ENCODE peak calls at places on chromosomes 12 and 14, in eight cellular contexts. K is heart left ventricle, Q is spleen, V is tibial artery, N is A549, T is fibroblast of lung, O is left ventricle myocardium inferior, R is lower lobe of right lung. M is an unnamed sample. For H3K9me3, the result is how much of the 10 kb centered on the place peaks cover.

GRCh38 chr14:48304729-48305128 is 629.3 kb upstream of the MDGA2 start:
- DNase-seq in Q (no peak), N (no peak), V (no peak), K (no peak), R (no peak), T (no peak), O (no peak), M (no peak)

GRCh38 chr14:50619569-50620141 is 48.5 kb downstream of the SAV1 start:
- DNase-seq in V (no peak), Q (no peak), K (no peak), R (no peak), T (peak), O (no peak), N (peak), M (no peak)

GRCh38 chr12:79645235-79645630 is 45.5 kb downstream of the PAWR start:
- DNase-seq in Q (no peak), N (no peak), V (no peak), O (no peak), T (no peak), K (no peak), R (no peak), M (no peak)

GRCh38 chr12:92485356-92486348 is 217.1 kb upstream of the PLEKHG7 start:
- DNase-seq in R (no peak), N (no peak), K (no peak), Q (no peak), V (no peak), T (no peak), O (no peak), M (no peak)

GRCh38 chr12:79407671-79408622 is 282.8 kb downstream of the PAWR start:
- DNase-seq in N (peak), T (peak), V (peak), Q (no peak), K (peak), O (peak), R (no peak), M (peak)

GRCh38 chr14:102902523-102903247 is 19.8 kb upstream of the AMN start:
- DNase-seq in T (no peak), Q (no peak), N (no peak), R (no peak), K (no peak), O (no peak), V (no peak), M (no peak)

GRCh38 chr12:117587646-117588287 is 226.3 kb upstream of the NOS1 start:
- DNase-seq in T (peak), V (no peak), O (peak), K (peak), R (peak), N (peak), Q (no peak), M (peak)

GRCh38 chr14:23630687-23631086 is 5.5 kb upstream of the DHRS2 start:
- DNase-seq in R (no peak), K (no peak), O (no peak), V (no peak), T (no peak), Q (no peak), N (no peak), M (no peak)

GRCh38 chr12:108930756-108931155 is 50.9 kb downstream of the DAO start:
- DNase-seq in V (no peak), K (no peak), T (no peak), Q (no peak), O (no peak), N (no peak), R (no peak), M (no peak)

GRCh38 chr14:90615444-90616095 is 200.7 kb downstream of the TTC7B start:
- DNase-seq in O (no peak), V (no peak), Q (no peak), K (no peak), N (no peak), T (no peak), R (no peak), M (no peak)

GRCh38 chr14:100914597-100915021 is 11.1 kb upstream of the RTL1 start:
- DNase-seq in Q (no peak), O (no peak), T (peak), N (no peak), K (no peak), V (no peak), R (no peak), M (no peak)

GRCh38 chr12:75553865-75554555 is 42.6 kb upstream of the KRR1 start:
- DNase-seq in T (peak), K (no peak), R (no peak), V (no peak), O (no peak), Q (no peak), N (no peak), M (no peak)

GRCh38 chr12:96862326-96862725 is 44.7 kb upstream of the NEDD1 start:
- DNase-seq in Q (no peak), T (no peak), K (no peak), N (no peak), O (no peak), V (no peak), R (no peak), M (no peak)

GRCh38 chr14:21671371-21671770 is 2.2 kb downstream of the OR4E1 start:
- DNase-seq in R (no peak), T (no peak), V (no peak), O (no peak), N (no peak), K (no peak), Q (no peak), M (no peak)

GRCh38 chr14:91332448-91333059 is 85.1 kb downstream of the CCDC88C start:
- DNase-seq in N (no peak), V (no peak), T (no peak), O (no peak), R (no peak), Q (peak), K (peak), M (no peak)

GRCh38 chr14:61753631-61754030 is 8.6 kb upstream of the SNAPC1 start:
- DNase-seq in K (no peak), Q (no peak), N (no peak), R (no peak), O (no peak), T (no peak), V (no peak), M (no peak)

DNA sequence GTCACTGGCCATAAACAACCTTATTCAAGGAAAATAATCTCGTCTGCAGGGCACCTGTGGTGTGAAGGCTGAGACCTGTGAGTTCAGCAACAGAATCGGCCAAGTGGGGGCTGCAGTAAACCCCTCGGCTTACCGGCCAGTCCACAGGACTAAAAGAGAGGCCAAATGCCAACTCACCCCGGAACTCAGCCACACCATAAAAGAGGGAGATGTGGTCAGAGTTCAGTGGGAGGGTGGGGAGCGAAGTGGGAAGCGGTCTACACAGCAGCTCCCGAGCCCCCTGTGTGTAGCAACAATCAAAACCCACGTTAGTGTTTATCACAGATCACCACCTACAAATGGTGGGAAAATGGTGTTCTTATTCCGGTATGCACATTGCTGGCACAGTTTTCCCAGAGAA is 153.0 kb downstream of the PIWIL1 start:
- DNase-seq in Q (no peak), V (no peak), N (no peak), R (no peak), K (no peak), O (no peak), T (no peak), M (no peak)
- H3K9me3 ChIP-seq in Q (under half), V (under half), N (under half), R (under half), K (under half), O (under half), T (under half), M (under half)

GRCh38 chr12:66678640-66679268 is at the start of gene GRIP1:
- DNase-seq in N (no peak), K (no peak), Q (no peak), V (no peak), R (no peak), T (peak), O (no peak), M (no peak)

GRCh38 chr12:66679441-66680069 is 679 bp upstream of the GRIP1 start:
- DNase-seq in T (no peak), K (no peak), Q (no peak), R (no peak), N (no peak), V (no peak), O (no peak), M (no peak)

GRCh38 chr12:66683073-66683472 is 4.2 kb upstream of the GRIP1 start:
- DNase-seq in K (no peak), T (no peak), O (no peak), V (no peak), R (no peak), Q (no peak), N (no peak), M (no peak)

GRCh38 chr12:66684222-66684621 is 5.3 kb upstream of the GRIP1 start:
- DNase-seq in O (no peak), T (no peak), K (no peak), N (no peak), Q (no peak), V (no peak), R (no peak), M (no peak)

DNA sequence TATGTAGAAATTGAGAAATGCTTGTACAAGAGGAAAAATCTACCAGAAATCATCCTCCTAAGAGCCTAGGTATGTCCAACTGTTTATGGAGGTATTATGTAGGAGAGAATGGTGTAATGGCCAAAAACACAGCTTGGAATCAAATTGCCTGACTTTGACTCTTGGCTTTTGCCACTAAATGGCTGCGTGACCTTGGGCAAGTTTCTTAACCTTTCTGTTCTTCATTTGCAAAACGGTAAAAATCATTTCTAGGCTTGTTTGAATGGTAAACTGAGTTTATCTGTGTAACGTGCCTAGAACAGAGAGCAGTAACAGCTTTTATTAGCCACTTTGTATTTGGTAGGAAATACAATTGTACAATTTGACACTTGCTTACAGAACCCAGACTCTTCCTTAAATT is 4.9 kb upstream of the GRIP1 start:
- DNase-seq in V (no peak), O (no peak), Q (no peak), K (no peak), R (no peak), T (no peak), N (no peak), M (no peak)
- H3K27ac ChIP-seq in V (no peak), O (no peak), Q (no peak), K (no peak), R (no peak), T (no peak), N (no peak), M (no peak)

GRCh38 chr12:133120385-133121191 is 9.5 kb downstream of the ZNF891 start:
- DNase-seq in T (no peak), O (no peak), N (no peak), K (no peak), V (no peak), R (no peak), Q (no peak), M (no peak)

GRCh38 chr12:133130038-133130807 is at the start of the genes ZNF10 and ZNF891:
- DNase-seq in Q (peak), R (peak), K (peak), N (peak), V (peak), O (peak), T (peak), M (peak)

GRCh38 chr12:133129368-133130037 is 571 bp downstream of the ZNF891 start:
- DNase-seq in O (no peak), V (no peak), K (no peak), Q (peak), T (peak), N (no peak), R (no peak), M (no peak)

GRCh38 chr12:133124674-133125073 is 5.4 kb downstream of the ZNF891 start:
- DNase-seq in R (no peak), V (no peak), K (no peak), Q (no peak), T (no peak), N (no peak), O (no peak), M (no peak)
- H3K9me3 ChIP-seq in R (half or more), V (half or more), K (half or more), Q (half or more), T (under half), N (half or more), O (half or more), M (under half)

GRCh38 chr12:16610006-16610520 is 4.1 kb upstream of the LMO3 start:
- DNase-seq in V (no peak), Q (no peak), O (no peak), R (no peak), K (no peak), N (no peak), T (no peak), M (no peak)

GRCh38 chr12:16607895-16608294 is 1.9 kb upstream of the LMO3 start:
- DNase-seq in T (no peak), V (no peak), O (no peak), Q (no peak), N (no peak), K (no peak), R (peak), M (no peak)

GRCh38 chr12:16609140-16609539 is 3.2 kb upstream of the LMO3 start:
- DNase-seq in V (no peak), N (no peak), R (no peak), K (no peak), Q (no peak), O (no peak), T (no peak), M (no peak)

GRCh38 chr12:16606936-16607335 is 974 bp upstream of the LMO3 start:
- DNase-seq in R (no peak), K (no peak), T (no peak), Q (no peak), N (no peak), V (no peak), O (no peak), M (no peak)

GRCh38 chr12:16608346-16608745 is 2.4 kb upstream of the LMO3 start:
- DNase-seq in T (no peak), R (no peak), N (no peak), K (no peak), V (no peak), O (no peak), Q (no peak), M (no peak)
- H3K27ac ChIP-seq in T (no peak), R (peak), N (no peak), K (no peak), V (peak), O (peak), Q (no peak), M (no peak)

DNA sequence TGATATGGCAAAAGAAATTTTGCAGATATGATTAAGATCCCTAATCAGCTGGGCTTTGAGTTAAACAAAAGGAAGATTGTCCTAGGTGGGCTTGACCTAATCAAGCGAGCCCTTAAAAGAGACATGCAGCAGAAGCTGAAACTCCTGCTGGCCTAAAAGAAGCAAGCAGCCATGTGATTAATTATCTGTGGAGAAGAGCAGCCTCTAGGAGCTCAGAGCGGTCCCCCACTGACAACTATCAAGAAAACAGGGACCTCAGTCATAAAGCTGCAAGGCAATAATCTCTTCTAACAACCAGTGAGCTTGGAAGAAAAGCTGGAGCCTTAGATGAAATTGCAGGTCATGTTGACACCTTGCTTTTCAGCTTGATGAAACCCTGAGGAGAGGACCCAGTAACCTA is 288.9 kb upstream of the CLEC14A start:
- DNase-seq in K (no peak), V (no peak), R (no peak), O (no peak), T (no peak), Q (no peak), N (no peak), M (no peak)
- H3K9me3 ChIP-seq in K (under half), V (under half), R (under half), O (under half), T (under half), Q (under half), N (under half), M (under half)

DNA sequence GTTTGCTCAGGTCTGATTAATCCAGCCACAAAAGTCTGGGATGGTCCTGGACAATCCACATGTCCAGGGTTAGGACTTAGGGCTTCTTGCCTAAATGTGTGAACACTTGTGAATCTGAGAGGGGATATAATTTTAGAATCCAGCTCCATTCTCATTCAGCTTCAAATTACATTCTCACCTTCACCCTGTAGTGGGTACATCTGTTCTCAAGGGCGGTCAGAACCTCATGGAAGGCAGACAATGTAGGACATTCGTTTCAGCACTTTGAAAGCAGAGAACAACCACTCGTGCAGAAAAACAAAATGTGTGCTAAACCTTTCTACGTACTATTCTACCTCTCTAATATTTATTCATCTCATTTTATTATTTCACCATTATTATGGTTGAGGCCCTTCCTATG is 1.2 kb downstream of the TMEM229B start:
- DNase-seq in R (no peak), O (no peak), K (no peak), Q (no peak), N (no peak), T (no peak), V (no peak), M (no peak)
- H3K27ac ChIP-seq in R (no peak), O (peak), K (no peak), Q (peak), N (no peak), T (no peak), V (no peak), M (peak)

GRCh38 chr12:34294137-34294536 is 271.8 kb downstream of the ALG10 start:
- DNase-seq in Q (peak), O (no peak), N (no peak), K (no peak), V (no peak), T (no peak), R (no peak), M (no peak)

GRCh38 chr12:34292736-34293625 is 270.7 kb downstream of the ALG10 start:
- DNase-seq in R (peak), K (no peak), V (peak), N (no peak), T (no peak), O (peak), Q (peak), M (peak)

GRCh38 chr12:34296143-34297041 is 274.1 kb downstream of the ALG10 start:
- DNase-seq in N (no peak), Q (peak), V (peak), T (no peak), R (peak), O (peak), K (peak), M (peak)

GRCh38 chr12:34295366-34296142 is 273.3 kb downstream of the ALG10 start:
- DNase-seq in T (no peak), V (peak), N (no peak), Q (peak), R (peak), O (peak), K (peak), M (peak)

GRCh38 chr12:34294671-34295365 is 272.5 kb downstream of the ALG10 start:
- DNase-seq in Q (no peak), O (peak), R (no peak), N (no peak), V (peak), K (peak), T (no peak), M (peak)
- H3K9me3 ChIP-seq in Q (under half), O (under half), R (under half), N (under half), V (under half), K (under half), T (under half), M (under half)

GRCh38 chr14:54451178-54451601 is 10.0 kb upstream of the CNIH1 start:
- DNase-seq in Q (no peak), O (no peak), K (no peak), T (no peak), R (no peak), N (no peak), V (no peak), M (no peak)
- H3K27ac ChIP-seq in Q (no peak), O (no peak), K (no peak), T (no peak), R (no peak), N (no peak), V (no peak), M (no peak)

GRCh38 chr12:115430636-115431035 is 746.7 kb upstream of the TBX3 start:
- DNase-seq in T (no peak), Q (no peak), V (no peak), R (no peak), O (no peak), K (no peak), N (no peak), M (no peak)
- H3K9me3 ChIP-seq in T (under half), Q (under half), V (under half), R (under half), O (under half), K (under half), N (under half), M (under half)